ENCODE peak calls at places on chromosomes 3 and 15, in seven cellular contexts. U is NCI-H1417 treated with DMSO at 0.1 percent for 48 hours, R is vagina, J is GM10248, Y is choroid plexus epithelial cell, H is Peyer's patch, L is caudate nucleus. F is an unnamed sample.
A peak's percentile ranks its signal among the peaks of the same experiment; 100 is the strongest.

GRCh38 chr15:82944038-82944437 is 8.5 kb downstream of the HOMER2 start:
- DNase-seq in Y (no peak), L (peak; percentile 46), H (no peak), U (no peak), R (no peak), J (no peak), F (no peak)

GRCh38 chr15:65377976-65378366 is at the start of gene IGDCC3:
- DNase-seq in U (no peak), J (no peak), R (no peak), L (peak; percentile 24), H (no peak), Y (no peak), F (no peak)

GRCh38 chr15:37045859-37046318 is 54.5 kb downstream of the MEIS2 start:
- DNase-seq in U (no peak), L (no peak), J (no peak), Y (peak; percentile 47), H (no peak), R (no peak), F (no peak)

GRCh38 chr15:96560246-96560895 is 229.9 kb downstream of the NR2F2 start:
- DNase-seq in J (no peak), U (no peak), Y (peak; percentile 22), L (no peak), H (no peak), R (no peak), F (no peak)

GRCh38 chr3:80244390-80244789 is 476.6 kb upstream of the ROBO1 start:
- DNase-seq in J (no peak), R (no peak), H (peak; percentile 52), U (no peak), Y (peak; percentile 93), L (no peak), F (no peak)

GRCh38 chr15:73265536-73266153 is 103.1 kb downstream of the HCN4 start:
- DNase-seq in H (peak; percentile 55), J (peak; percentile 43), Y (peak; percentile 77), L (no peak), U (no peak), R (no peak), F (peak; percentile 68)

GRCh38 chr3:1404270-1404669 is 311.4 kb downstream of the CNTN6 start:
- DNase-seq in Y (peak; percentile 54), R (no peak), H (no peak), U (no peak), J (no peak), L (no peak), F (no peak)

GRCh38 chr3:14418670-14419250 is 16.4 kb downstream of the SLC6A6 start:
- DNase-seq in R (no peak), U (no peak), Y (no peak), L (no peak), H (peak; percentile 71), J (no peak), F (no peak)

GRCh38 chr3:14461748-14462324 is 59.4 kb downstream of the SLC6A6 start:
- DNase-seq in J (peak; percentile 74), H (peak; percentile 72), U (no peak), L (no peak), Y (peak; percentile 85), R (no peak), F (peak; percentile 20)

GRCh38 chr15:72342385-72342784 is 22.4 kb upstream of the CELF6 start:
- DNase-seq in L (no peak), J (no peak), Y (peak; percentile 43), H (peak; percentile 59), U (no peak), R (peak; percentile 19), F (no peak)

GRCh38 chr15:78193731-78194567 is 40.4 kb downstream of the ACSBG1 start:
- DNase-seq in H (peak; percentile 36), R (no peak), L (no peak), J (no peak), U (no peak), Y (no peak), F (no peak)

GRCh38 chr3:40623567-40623966 is 98.8 kb downstream of the ZNF621 start:
- DNase-seq in Y (peak; percentile 7), U (no peak), R (peak; percentile 16), L (no peak), H (peak; percentile 85), J (no peak), F (peak; percentile 61)

GRCh38 chr15:100314809-100315400 is 26.9 kb downstream of the ADAMTS17 start:
- DNase-seq in Y (no peak), J (no peak), H (no peak), L (no peak), U (no peak), R (no peak), F (no peak)

GRCh38 chr3:47758261-47759025 is 23.2 kb downstream of the SMARCC1 start:
- DNase-seq in U (no peak), R (no peak), Y (no peak), L (no peak), H (no peak), J (no peak), F (no peak)

GRCh38 chr3:48157950-48158376 is 30.3 kb downstream of the CDC25A start:
- DNase-seq in Y (peak; percentile 89), J (no peak), L (no peak), H (peak; percentile 75), R (no peak), U (no peak), F (peak; percentile 48)

GRCh38 chr3:123104550-123104949 is 37.7 kb downstream of the PDIA5 start:
- DNase-seq in J (no peak), Y (peak; percentile 80), R (no peak), L (no peak), H (no peak), U (no peak), F (no peak)

GRCh38 chr15:29208352-29208751 is 61.3 kb downstream of the NSMCE3 start:
- DNase-seq in H (no peak), U (peak; percentile 74), R (no peak), J (no peak), L (no peak), Y (peak; percentile 57), F (no peak)

GRCh38 chr15:66294157-66294931 is 976 bp downstream of the DIS3L start:
- DNase-seq in Y (peak; percentile 81), H (peak; percentile 55), L (no peak), J (peak; percentile 39), R (no peak), U (peak; percentile 11), F (peak; percentile 50)

GRCh38 chr3:182464513-182465145 is 328.7 kb upstream of the ATP11B start:
- DNase-seq in Y (no peak), U (no peak), R (no peak), H (no peak), L (no peak), J (no peak), F (no peak)